ENCODE peak calls at places on chromosome 13, in six cellular contexts. L is fibroblast of lung; I is transverse colon; N is CD8-positive, alpha-beta T cell; X is lung; B is cardiac muscle cell. H is an unnamed sample.
A peak's percentile ranks its signal among the peaks of the same experiment; 100 is the strongest.

GRCh38 chr13:20703785-20704458 is 423 bp downstream of the IL17D start:
- DNase-seq in N (peak; percentile 63), I (peak; percentile 87), L (peak; percentile 77), B (peak; percentile 86), X (peak; percentile 85), H (no peak)

GRCh38 chr13:93066187-93066586 is 160.4 kb upstream of the GPC6 start:
- DNase-seq in I (no peak), X (no peak), B (peak; percentile 89), L (peak; percentile 92), N (no peak), H (no peak)

GRCh38 chr13:99605417-99606321 is 104.4 kb downstream of the TM9SF2 start:
- DNase-seq in N (no peak), B (peak; percentile 48), X (peak; percentile 32), L (peak; percentile 13), I (peak; percentile 75), H (no peak)

GRCh38 chr13:42078113-42078769 is 29.8 kb downstream of the DGKH start:
- DNase-seq in N (no peak), L (no peak), I (no peak), X (no peak), B (no peak), H (no peak)

GRCh38 chr13:113628291-113629270 is 29.4 kb downstream of the ATP4B start:
- DNase-seq in N (no peak), B (no peak), L (no peak), I (no peak), X (no peak), H (no peak)

GRCh38 chr13:49311816-49312215 is 64.1 kb downstream of the CDADC1 start:
- DNase-seq in N (no peak), I (no peak), L (no peak), B (no peak), X (no peak), H (no peak)

GRCh38 chr13:61086052-61086451 is 329.6 kb downstream of the PCDH20 start:
- DNase-seq in B (no peak), X (no peak), N (no peak), L (peak; percentile 41), I (no peak), H (no peak)

GRCh38 chr13:96091164-96091931 is 1.4 kb downstream of the HS6ST3 start:
- DNase-seq in X (no peak), B (peak; percentile 7), N (no peak), L (peak; percentile 5), I (no peak), H (no peak)

GRCh38 chr13:42272115-42272756 is at the start of gene AKAP11:
- DNase-seq in B (peak; percentile 65), L (peak; percentile 66), N (peak; percentile 14), X (peak; percentile 30), I (peak; percentile 51), H (no peak)

GRCh38 chr13:48682452-48682851 is 28.7 kb downstream of the CYSLTR2 start:
- DNase-seq in B (no peak), X (no peak), L (no peak), N (no peak), I (no peak), H (no peak)

GRCh38 chr13:85163063-85163462 is 636.2 kb downstream of the SLITRK6 start:
- DNase-seq in N (no peak), I (no peak), B (no peak), X (no peak), L (no peak), H (no peak)

GRCh38 chr13:103351035-103351828 is 285.0 kb upstream of the SLC10A2 start:
- DNase-seq in L (peak; percentile 75), N (no peak), X (no peak), I (peak; percentile 10), B (peak; percentile 34), H (no peak)

GRCh38 chr13:98199480-98199879 is 22.4 kb upstream of the RNF113B start:
- DNase-seq in N (no peak), X (no peak), B (no peak), I (no peak), L (no peak), H (no peak)

GRCh38 chr13:30142502-30143211 is 164.7 kb downstream of the KATNAL1 start:
- DNase-seq in B (peak; percentile 94), N (no peak), L (peak; percentile 98), I (peak; percentile 34), X (no peak), H (no peak)

GRCh38 chr13:28707629-28708427 is 10.9 kb downstream of the SLC46A3 start:
- DNase-seq in I (no peak), B (peak; percentile 86), L (peak; percentile 65), X (no peak), N (no peak), H (no peak)

GRCh38 chr13:85303630-85304029 is 495.6 kb downstream of the SLITRK6 start:
- DNase-seq in N (no peak), X (no peak), I (no peak), B (no peak), L (no peak), H (no peak)

GRCh38 chr13:46687810-46688209 is 109.2 kb downstream of the ESD start:
- DNase-seq in B (peak; percentile 69), L (peak; percentile 43), X (no peak), N (no peak), I (no peak), H (peak; percentile 45)

GRCh38 chr13:74132152-74132767 is 1.9 kb downstream of the KLF12 start:
- DNase-seq in X (no peak), L (peak; percentile 52), B (peak; percentile 20), N (no peak), I (no peak), H (no peak)

GRCh38 chr13:74026753-74027152 is 107.5 kb downstream of the KLF12 start:
- DNase-seq in X (no peak), N (peak; percentile 38), L (peak; percentile 57), I (peak; percentile 44), B (peak; percentile 4), H (peak; percentile 45)

GRCh38 chr13:98504371-98504963 is 72.4 kb downstream of the STK24 start:
- DNase-seq in N (no peak), X (no peak), B (no peak), I (no peak), L (no peak), H (no peak)

GRCh38 chr13:34587586-34587985 is 354.5 kb upstream of the NBEA start:
- DNase-seq in L (no peak), X (no peak), I (no peak), B (peak; percentile 35), N (no peak), H (no peak)

GRCh38 chr13:49776871-49777270 is 15.6 kb downstream of the KPNA3 start:
- DNase-seq in B (no peak), I (no peak), X (no peak), L (peak; percentile 50), N (no peak), H (no peak)

GRCh38 chr13:44972956-44973581 is 16.2 kb downstream of the NUFIP1 start:
- DNase-seq in N (no peak), L (peak; percentile 41), I (no peak), B (peak; percentile 58), X (no peak), H (no peak)

DNA sequence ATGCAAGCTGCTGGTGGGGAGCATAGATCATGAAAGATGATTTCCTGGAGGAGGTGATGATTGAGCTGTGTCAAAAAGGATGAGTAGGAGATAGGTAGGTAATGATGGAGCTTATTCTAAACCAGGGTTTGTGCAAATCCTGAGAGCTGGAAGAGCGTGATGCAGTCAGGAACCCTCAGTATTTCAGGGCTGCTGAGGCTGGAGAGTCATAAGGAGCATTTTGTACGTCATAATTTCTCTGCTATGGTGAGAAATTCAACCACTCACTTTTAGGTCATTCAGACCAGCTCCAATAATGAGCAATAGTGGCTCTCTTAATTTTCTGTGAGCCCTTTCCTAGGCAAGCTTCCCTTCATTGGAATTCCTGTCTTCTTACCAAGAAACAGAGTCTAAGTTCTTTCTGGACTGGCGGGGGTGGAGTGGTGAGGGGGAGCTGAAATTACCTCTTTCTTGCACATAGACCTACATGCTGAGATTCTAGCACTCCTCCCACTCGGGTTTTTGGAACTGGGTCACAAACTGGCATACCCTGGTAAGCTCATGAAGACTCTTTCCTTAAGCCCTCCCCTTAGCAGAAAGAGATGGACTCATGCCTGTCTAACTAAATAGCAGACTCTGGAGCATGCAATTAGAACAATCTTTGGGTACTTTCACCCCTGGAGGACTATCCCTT is 62.2 kb upstream of the MYCBP2 start:
- DNase-seq in N (no peak), B (no peak), L (no peak), I (no peak), X (no peak), H (no peak)
- H3K27ac ChIP-seq in N (no peak overlapping the region), B (no peak overlapping the region), L (no peak overlapping the region), I (no peak overlapping the region), X (no peak overlapping the region), H (no peak overlapping the region)

GRCh38 chr13:110507678-110508381 is 53.7 kb downstream of the RAB20 start:
- DNase-seq in B (no peak), X (peak; percentile 45), L (no peak), I (peak; percentile 82), N (no peak), H (no peak)
- H3K36me3 ChIP-seq in B (peaks cover 7% of the 10 kb centered on the region), X (peaks cover 23% of the 10 kb centered on the region), L (peaks cover 23% of the 10 kb centered on the region), I (no peaks in the 10 kb centered on the region), N (no peaks in the 10 kb centered on the region), H (peaks cover 29% of the 10 kb centered on the region)

DNA sequence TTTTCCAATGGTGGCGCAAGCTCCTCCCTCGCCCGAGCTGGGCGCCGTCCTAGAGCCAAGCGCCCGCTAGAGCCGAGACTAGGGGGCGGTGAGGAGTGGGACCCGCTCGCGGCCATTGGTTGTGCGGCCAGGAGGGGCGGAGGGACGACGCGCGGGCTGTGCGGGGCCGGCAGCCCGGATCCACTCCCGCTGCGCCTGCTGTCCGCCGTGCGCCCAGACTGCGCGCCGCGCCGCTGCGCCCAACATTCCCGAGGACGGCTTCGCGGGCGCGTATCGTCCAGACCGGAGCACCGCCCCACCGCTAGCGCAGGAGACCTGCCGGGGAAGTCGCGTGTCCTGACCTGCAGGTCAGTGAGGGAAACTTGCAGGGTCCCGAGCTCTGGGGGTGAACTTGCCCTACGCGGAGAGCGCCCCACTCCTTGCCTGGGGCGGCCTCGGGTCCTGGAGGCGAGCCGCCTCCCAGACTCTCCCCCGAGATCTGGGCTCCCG is at the start of gene SERTM1:
- DNase-seq in B (peak; percentile 36), I (no peak), X (no peak), L (peak; percentile 59), N (no peak), H (peak; percentile 37)
- H3K4me3 ChIP-seq in B (peak within 1 kb of the TSS; percentile 33), I (peak within 1 kb of the TSS; percentile 3), X (peak within 1 kb of the TSS; percentile 3), L (no peak within 1 kb of the TSS), N (no peak within 1 kb of the TSS), H (peak within 1 kb of the TSS; percentile 61)

GRCh38 chr13:40980466-40980865 is 38.6 kb downstream of the ELF1 start:
- DNase-seq in I (no peak), X (no peak), N (no peak), L (no peak), B (no peak), H (no peak)
- H3K27ac ChIP-seq in I (peak overlapping the region; percentile 72), X (no peak overlapping the region), N (peak overlapping the region; percentile 76), L (no peak overlapping the region), B (no peak overlapping the region), H (no peak overlapping the region)